ENCODE peak calls at places on chromosomes 16 and 17, in seven cellular contexts. F is naive thymus-derived CD8-positive, alpha-beta T cell; P is HEK293T; L is substantia nigra; I is stimulated activated CD8-positive, alpha-beta memory T cell treated with anti-CD3 and anti-CD28 coated beads, Interleukin-2, amount 100 ng/mL, for 1 hour; X is foreskin melanocyte; Y is left kidney. M is an unnamed sample.

GRCh38 chr17:66714046-66715023 is 120.6 kb upstream of the CACNG5 start:
- DNase-seq in X (no peak), L (no peak), P (no peak), F (no peak), I (no peak), Y (no peak), M (no peak)

GRCh38 chr17:77948690-77949114 is 9.8 kb upstream of the TNRC6C start:
- DNase-seq in I (no peak), P (peak), L (no peak), F (no peak), X (peak), Y (peak), M (no peak)

GRCh38 chr16:28587386-28587785 is 9.5 kb downstream of the SULT1A2 start:
- DNase-seq in Y (no peak), X (no peak), I (no peak), F (no peak), P (no peak), L (no peak), M (no peak)

GRCh38 chr17:83176272-83176955 is 97.0 kb downstream of the METRNL start:
- DNase-seq in P (no peak), I (no peak), Y (no peak), L (no peak), F (no peak), X (no peak), M (no peak)

GRCh38 chr16:3143598-3144330 is 8.9 kb downstream of the ZNF213 start:
- DNase-seq in Y (peak), L (no peak), I (no peak), X (no peak), F (no peak), P (no peak), M (no peak)

GRCh38 chr17:79065105-79065670 is 9.4 kb upstream of the ENGASE start:
- DNase-seq in L (no peak), Y (peak), I (no peak), X (peak), F (peak), P (no peak), M (peak)

GRCh38 chr16:70151391-70151790 is 22.2 kb upstream of the CLEC18C start:
- DNase-seq in Y (no peak), L (no peak), F (no peak), X (no peak), P (no peak), I (no peak), M (no peak)

GRCh38 chr16:4317471-4318170 is 1.8 kb downstream of the GLIS2 start:
- DNase-seq in I (no peak), X (no peak), F (no peak), Y (no peak), P (no peak), L (no peak), M (no peak)

GRCh38 chr17:48368352-48368751 is 61.7 kb downstream of the SKAP1 start:
- DNase-seq in X (no peak), F (no peak), L (no peak), P (no peak), I (no peak), Y (no peak), M (no peak)

GRCh38 chr17:57326764-57327163 is 70.4 kb downstream of the MSI2 start:
- DNase-seq in I (no peak), X (no peak), P (no peak), F (no peak), L (no peak), Y (no peak), M (no peak)

GRCh38 chr16:58034786-58035185 is 9.2 kb downstream of the MMP15 start:
- DNase-seq in P (no peak), F (no peak), L (no peak), Y (peak), X (no peak), I (no peak), M (no peak)

M was measured in stimulated activated CD4-positive, alpha-beta T cell treated with anti-CD3 and anti-CD28 coated beads, Interleukin-1b, Interleukin-23, amount 100 ng/mL, for 1 hour.